ENCODE peak calls at places on chromosomes 3 and 15, in ten cellular contexts. One of them, this sample, is unnamed.

GRCh38 chr15:88648357-88649214 is 9.8 kb downstream of the ISG20 start:
- DNase-seq in ovary: no peak
- DNase-seq in lower leg skin: no peak
- DNase-seq in aorta: no peak
- DNase-seq in midbrain: no peak
- DNase-seq in iris pigment epithelial cell: no peak
- DNase-seq in body of pancreas: peak; percentile 69
- DNase-seq in NCI-H774: no peak
- DNase-seq in vagina: peak; percentile 91
- DNase-seq in Ammon's horn: no peak
- DNase-seq in this sample: no peak

GRCh38 chr3:8629151-8630021 is 15.2 kb downstream of the SSUH2 start:
- DNase-seq in ovary: no peak
- DNase-seq in lower leg skin: peak; percentile 80
- DNase-seq in aorta: peak; percentile 88
- DNase-seq in midbrain: no peak
- DNase-seq in iris pigment epithelial cell: peak; percentile 74
- DNase-seq in body of pancreas: peak; percentile 38
- DNase-seq in NCI-H774: no peak
- DNase-seq in vagina: no peak
- DNase-seq in Ammon's horn: no peak
- DNase-seq in this sample: no peak

GRCh38 chr15:89496155-89497098 is at the start of gene RHCG:
- DNase-seq in ovary: no peak
- DNase-seq in lower leg skin: no peak
- DNase-seq in aorta: no peak
- DNase-seq in midbrain: peak; percentile 8
- DNase-seq in iris pigment epithelial cell: peak; percentile 55
- DNase-seq in body of pancreas: peak; percentile 49
- DNase-seq in NCI-H774: peak; percentile 8
- DNase-seq in vagina: peak; percentile 88
- DNase-seq in Ammon's horn: peak; percentile 33
- DNase-seq in this sample: no peak

GRCh38 chr3:100756441-100756840 is 47.1 kb downstream of the TFG start:
- DNase-seq in ovary: no peak
- DNase-seq in lower leg skin: no peak
- DNase-seq in aorta: peak; percentile 63
- DNase-seq in midbrain: no peak
- DNase-seq in iris pigment epithelial cell: no peak
- DNase-seq in body of pancreas: no peak
- DNase-seq in NCI-H774: no peak
- DNase-seq in vagina: no peak
- DNase-seq in Ammon's horn: no peak
- DNase-seq in this sample: no peak

GRCh38 chr3:152910966-152911365 is 76.0 kb downstream of the P2RY1 start:
- DNase-seq in ovary: no peak
- DNase-seq in lower leg skin: no peak
- DNase-seq in aorta: no peak
- DNase-seq in midbrain: no peak
- DNase-seq in iris pigment epithelial cell: no peak
- DNase-seq in body of pancreas: peak; percentile 15
- DNase-seq in NCI-H774: no peak
- DNase-seq in vagina: no peak
- DNase-seq in Ammon's horn: no peak
- DNase-seq in this sample: no peak

GRCh38 chr15:89358435-89358754 is 23.8 kb upstream of the POLG start:
- DNase-seq in ovary: no peak
- DNase-seq in lower leg skin: no peak
- DNase-seq in aorta: no peak
- DNase-seq in midbrain: no peak
- DNase-seq in iris pigment epithelial cell: no peak
- DNase-seq in body of pancreas: no peak
- DNase-seq in NCI-H774: no peak
- DNase-seq in vagina: no peak
- DNase-seq in Ammon's horn: no peak
- DNase-seq in this sample: no peak

GRCh38 chr3:55607844-55608243 is 120.7 kb upstream of the WNT5A start:
- DNase-seq in ovary: no peak
- DNase-seq in lower leg skin: no peak
- DNase-seq in aorta: no peak
- DNase-seq in midbrain: no peak
- DNase-seq in iris pigment epithelial cell: peak; percentile 53
- DNase-seq in body of pancreas: no peak
- DNase-seq in NCI-H774: no peak
- DNase-seq in vagina: no peak
- DNase-seq in Ammon's horn: no peak
- DNase-seq in this sample: no peak

GRCh38 chr3:63523100-63523499 is 129.4 kb upstream of the SNTN start:
- DNase-seq in ovary: no peak
- DNase-seq in lower leg skin: no peak
- DNase-seq in aorta: no peak
- DNase-seq in midbrain: no peak
- DNase-seq in iris pigment epithelial cell: peak; percentile 1
- DNase-seq in body of pancreas: no peak
- DNase-seq in NCI-H774: no peak
- DNase-seq in vagina: no peak
- DNase-seq in Ammon's horn: no peak
- DNase-seq in this sample: no peak

GRCh38 chr3:38454179-38454883 is 641 bp downstream of the ACVR2B start:
- DNase-seq in ovary: peak; percentile 43
- DNase-seq in lower leg skin: no peak
- DNase-seq in aorta: no peak
- DNase-seq in midbrain: no peak
- DNase-seq in iris pigment epithelial cell: peak; percentile 31
- DNase-seq in body of pancreas: peak; percentile 42
- DNase-seq in NCI-H774: no peak
- DNase-seq in vagina: no peak
- DNase-seq in Ammon's horn: no peak
- DNase-seq in this sample: peak; percentile 35

GRCh38 chr3:107993771-107994170 is 97.1 kb downstream of the CD47 start:
- DNase-seq in ovary: no peak
- DNase-seq in lower leg skin: no peak
- DNase-seq in aorta: no peak
- DNase-seq in midbrain: no peak
- DNase-seq in iris pigment epithelial cell: peak; percentile 42
- DNase-seq in body of pancreas: no peak
- DNase-seq in NCI-H774: no peak
- DNase-seq in vagina: no peak
- DNase-seq in Ammon's horn: no peak
- DNase-seq in this sample: no peak

GRCh38 chr15:82663186-82663600 is 16.0 kb upstream of the CPEB1 start:
- DNase-seq in ovary: peak; percentile 28
- DNase-seq in lower leg skin: no peak
- DNase-seq in aorta: peak; percentile 56
- DNase-seq in midbrain: no peak
- DNase-seq in iris pigment epithelial cell: peak; percentile 33
- DNase-seq in body of pancreas: peak; percentile 53
- DNase-seq in NCI-H774: no peak
- DNase-seq in vagina: no peak
- DNase-seq in Ammon's horn: no peak
- DNase-seq in this sample: peak; percentile 26

GRCh38 chr15:35184646-35185045 is 99.6 kb upstream of the NANOGP8 start:
- DNase-seq in ovary: no peak
- DNase-seq in lower leg skin: no peak
- DNase-seq in aorta: no peak
- DNase-seq in midbrain: no peak
- DNase-seq in iris pigment epithelial cell: no peak
- DNase-seq in body of pancreas: no peak
- DNase-seq in NCI-H774: no peak
- DNase-seq in vagina: no peak
- DNase-seq in Ammon's horn: no peak
- DNase-seq in this sample: no peak

GRCh38 chr15:85592148-85592547 is 202.6 kb downstream of the KLHL25 start:
- DNase-seq in ovary: no peak
- DNase-seq in lower leg skin: no peak
- DNase-seq in aorta: no peak
- DNase-seq in midbrain: no peak
- DNase-seq in iris pigment epithelial cell: peak; percentile 86
- DNase-seq in body of pancreas: no peak
- DNase-seq in NCI-H774: no peak
- DNase-seq in vagina: no peak
- DNase-seq in Ammon's horn: no peak
- DNase-seq in this sample: no peak

GRCh38 chr3:29128004-29128403 is 152.9 kb upstream of the RBMS3 start:
- DNase-seq in ovary: no peak
- DNase-seq in lower leg skin: no peak
- DNase-seq in aorta: no peak
- DNase-seq in midbrain: no peak
- DNase-seq in iris pigment epithelial cell: peak; percentile 73
- DNase-seq in body of pancreas: no peak
- DNase-seq in NCI-H774: no peak
- DNase-seq in vagina: no peak
- DNase-seq in Ammon's horn: no peak
- DNase-seq in this sample: no peak

GRCh38 chr3:59192473-59192872 is 142.6 kb upstream of the CFAP20DC start:
- DNase-seq in ovary: no peak
- DNase-seq in lower leg skin: no peak
- DNase-seq in aorta: no peak
- DNase-seq in midbrain: no peak
- DNase-seq in iris pigment epithelial cell: peak; percentile 73
- DNase-seq in body of pancreas: no peak
- DNase-seq in NCI-H774: no peak
- DNase-seq in vagina: no peak
- DNase-seq in Ammon's horn: no peak
- DNase-seq in this sample: no peak

GRCh38 chr3:142597898-142598297 is 1.7 kb downstream of the PLS1 start:
- DNase-seq in ovary: no peak
- DNase-seq in lower leg skin: no peak
- DNase-seq in aorta: no peak
- DNase-seq in midbrain: no peak
- DNase-seq in iris pigment epithelial cell: no peak
- DNase-seq in body of pancreas: no peak
- DNase-seq in NCI-H774: no peak
- DNase-seq in vagina: no peak
- DNase-seq in Ammon's horn: no peak
- DNase-seq in this sample: no peak

GRCh38 chr15:33113666-33114483 is 80.6 kb downstream of the FMN1 start:
- DNase-seq in ovary: no peak
- DNase-seq in lower leg skin: no peak
- DNase-seq in aorta: no peak
- DNase-seq in midbrain: no peak
- DNase-seq in iris pigment epithelial cell: no peak
- DNase-seq in body of pancreas: no peak
- DNase-seq in NCI-H774: no peak
- DNase-seq in vagina: no peak
- DNase-seq in Ammon's horn: no peak
- DNase-seq in this sample: no peak

This sample was measured in T-helper 1 cell.